ENCODE peak calls at places on chromosomes 3 and 15, in four cellular contexts. O is breast epithelium, H is heart left ventricle, X is IMR-90. Q is an unnamed sample. For H3K27me3, the result is how much of the 10 kb centered on the place peaks cover.

GRCh38 chr3:42398080-42398479 is 12.3 kb downstream of the LYZL4 start:
- DNase-seq in X (no peak), O (no peak), H (no peak), Q (no peak)

GRCh38 chr3:111531446-111531845 is 10.6 kb upstream of the CD96 start:
- DNase-seq in O (no peak), X (peak), H (no peak), Q (no peak)

GRCh38 chr3:37225481-37225880 is 51.1 kb upstream of the LRRFIP2 start:
- DNase-seq in H (no peak), O (no peak), X (no peak), Q (no peak)

GRCh38 chr15:69562564-69562963 is 109.9 kb downstream of the RPLP1 start:
- DNase-seq in H (no peak), O (no peak), X (no peak), Q (no peak)

GRCh38 chr3:113660901-113661300 is 35.5 kb downstream of the USF3 start:
- DNase-seq in X (peak), O (no peak), H (peak), Q (no peak)

GRCh38 chr3:42247576-42248027 is 18.4 kb downstream of the CCK start:
- DNase-seq in X (peak), H (no peak), O (no peak), Q (no peak)

GRCh38 chr15:41873711-41874110 is 20.1 kb downstream of the SPTBN5 start:
- DNase-seq in H (no peak), O (no peak), X (no peak), Q (no peak)

GRCh38 chr3:134852893-134853351 is 57.9 kb downstream of the EPHB1 start:
- DNase-seq in H (peak), X (no peak), O (no peak), Q (no peak)

GRCh38 chr15:95503640-95504225 is 826.8 kb upstream of the NR2F2 start:
- DNase-seq in H (no peak), X (no peak), O (no peak), Q (no peak)

GRCh38 chr3:120418866-120419490 is 31.8 kb downstream of the FSTL1 start:
- DNase-seq in H (peak), O (no peak), X (no peak), Q (no peak)

DNA sequence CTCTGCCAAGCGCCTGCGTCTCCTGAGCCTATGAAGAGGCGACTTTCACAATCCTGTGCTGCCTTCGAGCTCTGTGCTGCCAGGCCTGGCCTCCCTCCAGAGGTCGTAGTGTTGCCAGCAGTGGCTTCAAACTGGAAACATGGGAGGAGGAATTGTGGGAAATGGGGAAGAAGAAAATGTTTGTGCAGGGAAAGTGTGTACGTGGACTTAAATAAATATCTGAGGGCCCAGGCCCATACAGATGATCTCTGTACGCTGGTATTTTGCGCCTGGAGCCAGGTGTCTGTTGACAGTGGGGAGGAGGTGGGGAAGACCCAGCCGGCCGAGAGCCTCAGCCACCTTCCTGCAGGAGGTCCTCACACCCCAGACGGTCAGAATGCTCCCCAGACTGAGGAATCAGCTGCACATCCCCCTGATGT is 44.6 kb downstream of the ZBTB38 start:
- DNase-seq in X (peak), O (peak), H (peak), Q (peak)
- TF ChIP-seq CTCF in X (no peak), O (no peak), H (no peak), Q (no peak)

DNA sequence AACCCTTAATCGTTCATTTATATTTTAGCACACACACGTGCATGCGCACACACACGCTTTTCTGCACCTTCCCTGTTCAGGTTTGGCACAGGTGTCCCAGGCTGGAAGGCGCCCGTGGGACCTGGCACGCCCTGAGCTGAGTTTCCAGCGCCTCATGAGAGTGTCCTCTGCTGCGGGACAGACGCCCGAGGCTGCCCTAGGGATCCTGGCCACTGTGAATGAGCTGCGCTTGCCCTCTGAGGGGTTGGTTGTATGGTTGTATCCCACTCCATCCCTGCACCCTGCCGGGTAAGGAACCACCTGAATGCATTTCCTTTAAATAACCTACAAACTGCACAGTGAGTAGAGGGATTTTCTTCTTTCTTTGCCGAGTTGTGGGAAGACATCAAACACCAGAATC is 12.2 kb upstream of the MEX3B start:
- DNase-seq in H (no peak), X (no peak), O (no peak), Q (no peak)
- H3K27me3 ChIP-seq in H (under half), X (under half), O (under half), Q (half or more)

GRCh38 chr3:38281895-38282686 is at the start of gene SLC22A14:
- DNase-seq in O (no peak), X (no peak), H (no peak), Q (peak)
- TF ChIP-seq CTCF in O (no peak), X (no peak), H (no peak), Q (no peak)

GRCh38 chr3:65438096-65438495 is 600.6 kb downstream of the MAGI1 start:
- DNase-seq in H (no peak), O (no peak), X (no peak), Q (no peak)

GRCh38 chr3:65433480-65433879 is 605.2 kb downstream of the MAGI1 start:
- DNase-seq in H (no peak), X (no peak), O (no peak), Q (no peak)

GRCh38 chr3:65436580-65436979 is 602.1 kb downstream of the MAGI1 start:
- DNase-seq in X (no peak), H (no peak), O (no peak), Q (no peak)

DNA sequence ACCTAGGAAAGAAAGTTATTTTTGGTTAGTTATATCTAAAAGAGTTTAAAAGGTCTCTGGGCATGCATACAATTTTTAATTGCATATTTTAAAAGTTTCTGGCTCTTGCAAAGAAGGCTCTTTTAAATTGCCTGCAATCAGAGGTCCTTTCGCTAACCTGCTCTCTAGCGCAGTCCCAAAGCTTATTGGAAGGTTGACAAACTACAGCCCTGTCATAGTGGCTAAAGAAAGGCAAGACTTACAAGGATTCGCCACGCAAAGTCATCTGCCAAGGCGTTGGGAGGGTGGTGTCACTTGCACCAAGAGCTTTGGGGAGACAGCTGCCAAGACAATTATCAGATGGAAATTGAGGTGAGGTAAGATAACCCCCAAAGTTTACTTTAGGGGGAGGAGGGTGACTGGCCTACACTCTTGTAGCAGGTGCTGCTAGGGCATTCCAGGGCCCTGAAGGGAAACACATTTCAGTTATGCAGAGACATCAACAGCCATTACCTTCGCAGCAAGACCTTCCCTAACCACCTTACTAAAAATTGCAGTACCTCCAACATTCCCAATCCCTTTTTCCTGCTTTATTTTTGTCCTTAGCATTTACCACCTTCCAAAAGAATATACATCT is 606.2 kb downstream of the MAGI1 start:
- DNase-seq in X (no peak), O (no peak), H (no peak), Q (no peak)
- H3K27me3 ChIP-seq in X (under half), O (under half), H (under half), Q (under half)

DNA sequence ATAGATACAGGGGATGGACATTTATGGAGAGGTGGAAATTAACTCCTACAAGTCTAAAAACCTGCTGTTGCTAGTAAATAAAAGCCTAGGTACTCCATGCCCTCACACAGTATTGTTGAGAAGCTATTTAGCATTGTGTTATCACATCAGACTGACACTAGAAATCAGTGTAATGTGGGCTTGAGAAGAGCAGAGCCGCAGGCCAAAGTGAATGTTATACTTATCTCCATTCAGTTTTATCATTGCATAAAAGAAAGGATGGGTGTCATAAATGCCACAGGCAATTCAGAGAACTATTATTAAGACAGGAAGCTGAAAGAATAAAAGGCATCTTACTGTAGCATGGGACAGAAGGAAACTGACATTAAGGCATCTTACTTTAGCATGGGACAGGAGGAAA is 13.7 kb upstream of the ISLR start:
- DNase-seq in H (no peak), O (no peak), X (no peak), Q (no peak)
- TF ChIP-seq CTCF in H (no peak), O (no peak), X (no peak), Q (no peak)